ENCODE peak calls at places on chromosomes 3 and 15, in six cellular contexts. T is osteocyte, J is PC-9, H is cardiac muscle cell, Z is fibroblast of mammary gland, X is neural crest cell. O is an unnamed sample.

GRCh38 chr15:67164401-67164791 is 90.1 kb downstream of the AAGAB start:
- DNase-seq in Z (peak; percentile 47), H (peak; percentile 35), T (no peak), X (no peak), J (no peak), O (no peak)

GRCh38 chr3:161423911-161424522 is 52.7 kb upstream of the SPTSSB start:
- DNase-seq in X (no peak), Z (peak; percentile 52), H (peak; percentile 58), T (no peak), J (no peak), O (no peak)

GRCh38 chr3:33717616-33717865 is 513 bp downstream of the CLASP2 start:
- DNase-seq in T (peak; percentile 87), Z (peak; percentile 60), H (peak; percentile 73), X (peak; percentile 51), J (no peak), O (no peak)

GRCh38 chr3:178982138-178982537 is 89.5 kb downstream of the ZMAT3 start:
- DNase-seq in H (no peak), Z (peak; percentile 75), X (no peak), J (no peak), T (no peak), O (no peak)

GRCh38 chr3:174949523-174949922 is 90.4 kb downstream of the NAALADL2 start:
- DNase-seq in H (peak; percentile 90), T (no peak), Z (peak; percentile 95), X (no peak), J (peak; percentile 10), O (no peak)

GRCh38 chr3:46127503-46127902 is 80.6 kb downstream of the CCR1 start:
- DNase-seq in J (peak; percentile 57), H (peak; percentile 93), T (no peak), X (no peak), Z (peak; percentile 83), O (no peak)

GRCh38 chr15:59524331-59524731 is 86.3 kb downstream of the FAM81A start:
- DNase-seq in X (no peak), H (no peak), T (peak; percentile 69), J (no peak), Z (no peak), O (no peak)

GRCh38 chr3:165390171-165390570 is 194.0 kb upstream of the SLITRK3 start:
- DNase-seq in J (no peak), T (no peak), Z (no peak), H (no peak), X (no peak), O (no peak)

GRCh38 chr3:149342413-149343340 is 9.2 kb upstream of the TM4SF18 start:
- DNase-seq in Z (peak; percentile 88), H (peak; percentile 72), T (no peak), X (no peak), J (no peak), O (no peak)

GRCh38 chr15:60585743-60586708 is 107.1 kb upstream of the ICE2 start:
- DNase-seq in T (no peak), J (peak; percentile 38), H (peak; percentile 80), X (peak; percentile 45), Z (peak; percentile 83), O (no peak)

GRCh38 chr3:48536787-48537186 is 19.8 kb downstream of the PFKFB4 start:
- DNase-seq in T (no peak), H (no peak), J (no peak), X (no peak), Z (no peak), O (no peak)

GRCh38 chr15:38683382-38684242 is 119.0 kb upstream of the RASGRP1 start:
- DNase-seq in Z (peak; percentile 52), H (peak; percentile 72), X (peak; percentile 53), T (no peak), J (peak; percentile 41), O (no peak)

GRCh38 chr3:100289339-100289738 is 28.5 kb downstream of the TBC1D23 start:
- DNase-seq in Z (no peak), X (no peak), T (no peak), H (peak; percentile 48), J (no peak), O (no peak)

GRCh38 chr3:10817506-10817905 is 1.5 kb downstream of the SLC6A11 start:
- DNase-seq in T (peak; percentile 67), Z (no peak), J (no peak), H (no peak), X (no peak), O (no peak)

GRCh38 chr15:67433495-67434099 is 87.3 kb upstream of the C15orf61 start:
- DNase-seq in H (peak; percentile 76), T (peak; percentile 86), X (peak; percentile 60), J (peak; percentile 29), Z (peak; percentile 69), O (no peak)

GRCh38 chr15:96162322-96162721 is 168.2 kb upstream of the NR2F2 start:
- DNase-seq in T (no peak), H (no peak), Z (no peak), X (no peak), J (no peak), O (no peak)

GRCh38 chr15:59741274-59741906 is 52.3 kb upstream of the BNIP2 start:
- DNase-seq in Z (peak; percentile 23), H (peak; percentile 24), T (no peak), X (no peak), J (no peak), O (no peak)

GRCh38 chr3:46463868-46464241 is 850 bp downstream of the LTF start:
- DNase-seq in H (no peak), Z (no peak), J (no peak), X (no peak), T (peak; percentile 81), O (no peak)

GRCh38 chr3:193595939-193596487 is 3.0 kb downstream of the OPA1 start:
- DNase-seq in Z (peak; percentile 40), J (no peak), T (no peak), H (no peak), X (no peak), O (no peak)

GRCh38 chr3:193594946-193595689 is 2.1 kb downstream of the OPA1 start:
- DNase-seq in J (no peak), T (no peak), X (no peak), H (peak; percentile 17), Z (peak; percentile 31), O (no peak)

GRCh38 chr3:193593666-193594025 is 638 bp downstream of the OPA1 start:
- DNase-seq in Z (peak; percentile 43), X (no peak), T (no peak), J (no peak), H (peak; percentile 25), O (no peak)

GRCh38 chr3:193590088-193590856 is 2.7 kb upstream of the OPA1 start:
- DNase-seq in J (peak; percentile 71), X (no peak), H (peak; percentile 52), T (no peak), Z (peak; percentile 76), O (no peak)

DNA sequence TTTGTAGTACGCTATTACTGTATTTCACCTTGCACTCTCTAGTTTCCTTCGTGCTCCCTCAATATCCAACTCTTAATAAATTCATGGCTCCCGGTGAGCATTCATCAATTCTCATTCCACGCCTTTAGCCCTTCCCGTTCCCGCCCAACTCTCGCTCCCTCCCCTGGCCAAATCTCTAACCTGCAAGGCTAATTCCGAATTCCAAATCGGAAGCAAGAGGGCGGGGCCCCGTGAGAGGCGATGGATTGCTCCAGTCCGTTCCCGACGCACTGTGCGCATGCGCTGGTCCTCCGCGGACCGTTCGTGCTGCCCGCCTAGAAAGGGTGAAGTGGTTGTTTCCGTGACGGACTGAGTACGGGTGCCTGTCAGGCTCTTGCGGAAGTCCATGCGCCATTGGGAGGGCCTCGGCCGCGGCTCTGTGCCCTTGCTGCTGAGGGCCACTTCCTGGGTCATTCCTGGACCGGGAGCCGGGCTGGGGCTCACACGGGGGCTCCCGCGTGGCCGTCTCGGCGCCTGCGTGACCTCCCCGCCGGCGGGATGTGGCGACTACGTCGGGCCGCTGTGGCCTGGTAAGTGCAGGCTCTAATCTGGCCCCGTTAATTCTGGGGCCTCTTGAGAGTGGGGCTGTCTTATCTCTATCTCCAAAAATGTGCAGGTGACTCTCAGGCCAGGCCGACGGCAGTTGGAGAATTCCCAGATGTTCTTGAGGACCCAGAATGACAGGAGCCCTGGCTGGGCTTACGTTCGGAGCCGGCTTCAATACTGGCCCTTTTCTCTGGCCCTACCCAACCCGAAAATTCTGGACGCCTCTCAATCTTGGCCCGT is at the start of gene OPA1:
- DNase-seq in X (peak; percentile 95), Z (peak; percentile 99), J (peak; percentile 99), T (peak; percentile 99), H (peak; percentile 99), O (peak; percentile 95)
- TF ChIP-seq CTCF in X (peak; percentile 45), Z (peak; percentile 4), J (no peak), T (peak; percentile 44), H (peak; percentile 23), O (no peak)

GRCh38 chr3:108090701-108091497 is at the start of gene CD47:
- DNase-seq in Z (peak; percentile 81), H (peak; percentile 92), T (peak; percentile 98), J (peak; percentile 97), X (peak; percentile 93), O (peak; percentile 94)

GRCh38 chr3:108088697-108089096 is 2.1 kb downstream of the CD47 start:
- DNase-seq in X (no peak), T (no peak), H (peak; percentile 17), J (no peak), Z (peak; percentile 43), O (no peak)

GRCh38 chr3:108091498-108092259 is 848 bp upstream of the CD47 start:
- DNase-seq in J (no peak), X (no peak), T (no peak), H (no peak), Z (no peak), O (no peak)

GRCh38 chr3:108089544-108089943 is 1.3 kb downstream of the CD47 start:
- DNase-seq in T (no peak), Z (peak; percentile 19), J (no peak), H (peak; percentile 11), X (no peak), O (no peak)

GRCh38 chr3:108090066-108090700 is 648 bp downstream of the CD47 start:
- DNase-seq in X (peak; percentile 19), J (no peak), H (peak; percentile 55), Z (peak; percentile 38), T (peak; percentile 85), O (no peak)
- TF ChIP-seq CTCF in X (no peak), J (no peak), H (no peak), Z (no peak), T (no peak), O (no peak)

GRCh38 chr3:139289866-139290524 is 53.8 kb upstream of the MRPS22 start:
- DNase-seq in H (no peak), J (no peak), X (no peak), T (no peak), Z (no peak), O (no peak)

GRCh38 chr3:139287557-139287956 is 56.3 kb upstream of the MRPS22 start:
- DNase-seq in Z (no peak), X (no peak), H (no peak), J (no peak), T (no peak), O (no peak)

GRCh38 chr3:139286825-139287224 is 57.0 kb upstream of the MRPS22 start:
- DNase-seq in T (no peak), X (no peak), Z (no peak), H (no peak), J (no peak), O (no peak)

GRCh38 chr3:139286241-139286640 is 57.6 kb upstream of the MRPS22 start:
- DNase-seq in J (no peak), H (no peak), X (no peak), Z (no peak), T (no peak), O (no peak)

GRCh38 chr3:139288266-139288821 is 55.5 kb upstream of the MRPS22 start:
- DNase-seq in J (no peak), X (no peak), T (no peak), H (peak; percentile 19), Z (no peak), O (no peak)
- TF ChIP-seq CTCF in J (peak; percentile 34), X (no peak), T (no peak), H (peak; percentile 5), Z (peak; percentile 5), O (no peak)

GRCh38 chr15:74842581-74843444 is at the start of gene ULK3:
- DNase-seq in H (peak; percentile 95), T (peak; percentile 97), J (peak; percentile 87), X (peak; percentile 91), Z (peak; percentile 76), O (peak; percentile 92)
- TF ChIP-seq CTCF in H (peak; percentile 41), T (peak; percentile 77), J (peak; percentile 59), X (peak; percentile 77), Z (no peak), O (peak; percentile 77)

O was measured in mesothelial cell of epicardium.